ENCODE peak calls at places on chromosome 6, in six cellular contexts. One of them, this sample, is unnamed.

GRCh38 chr6:159761135-159761872 is 541 bp upstream of the ACAT2 start:
- DNase-seq in CD4-positive, alpha-beta memory T cell: no peak
- DNase-seq in esophagus squamous epithelium: no peak
- DNase-seq in tibial artery: peak
- DNase-seq in mammary epithelial cell: peak
- DNase-seq in SJCRH30: peak
- DNase-seq in this sample: peak

GRCh38 chr6:135179920-135180457 is 1.1 kb upstream of the MYB start:
- DNase-seq in CD4-positive, alpha-beta memory T cell: no peak
- DNase-seq in esophagus squamous epithelium: no peak
- DNase-seq in tibial artery: no peak
- DNase-seq in mammary epithelial cell: no peak
- DNase-seq in SJCRH30: no peak
- DNase-seq in this sample: no peak

GRCh38 chr6:5120011-5120410 is 34.9 kb downstream of the PPP1R3G start:
- DNase-seq in CD4-positive, alpha-beta memory T cell: no peak
- DNase-seq in esophagus squamous epithelium: no peak
- DNase-seq in tibial artery: no peak
- DNase-seq in mammary epithelial cell: no peak
- DNase-seq in SJCRH30: no peak
- DNase-seq in this sample: no peak

GRCh38 chr6:98848539-98849210 is 14.3 kb downstream of the POU3F2 start:
- DNase-seq in CD4-positive, alpha-beta memory T cell: no peak
- DNase-seq in esophagus squamous epithelium: no peak
- DNase-seq in tibial artery: no peak
- DNase-seq in mammary epithelial cell: no peak
- DNase-seq in SJCRH30: no peak
- DNase-seq in this sample: no peak

GRCh38 chr6:135030532-135031178 is 24.0 kb downstream of the HBS1L start:
- DNase-seq in CD4-positive, alpha-beta memory T cell: no peak
- DNase-seq in esophagus squamous epithelium: no peak
- DNase-seq in tibial artery: no peak
- DNase-seq in mammary epithelial cell: no peak
- DNase-seq in SJCRH30: no peak
- DNase-seq in this sample: no peak

GRCh38 chr6:43076093-43076927 is at the start of gene PTK7:
- DNase-seq in CD4-positive, alpha-beta memory T cell: no peak
- DNase-seq in esophagus squamous epithelium: no peak
- DNase-seq in tibial artery: no peak
- DNase-seq in mammary epithelial cell: peak
- DNase-seq in SJCRH30: peak
- DNase-seq in this sample: peak

GRCh38 chr6:11161031-11161966 is 49.8 kb upstream of the ERVFRD-1 start:
- DNase-seq in CD4-positive, alpha-beta memory T cell: no peak
- DNase-seq in esophagus squamous epithelium: no peak
- DNase-seq in tibial artery: no peak
- DNase-seq in mammary epithelial cell: peak
- DNase-seq in SJCRH30: no peak
- DNase-seq in this sample: no peak

GRCh38 chr6:166341915-166342292 is 441 bp downstream of the SFT2D1 start:
- DNase-seq in CD4-positive, alpha-beta memory T cell: no peak
- DNase-seq in esophagus squamous epithelium: no peak
- DNase-seq in tibial artery: no peak
- DNase-seq in mammary epithelial cell: peak
- DNase-seq in SJCRH30: no peak
- DNase-seq in this sample: peak

GRCh38 chr6:43257746-43258145 is 14.5 kb downstream of the TTBK1 start:
- DNase-seq in CD4-positive, alpha-beta memory T cell: no peak
- DNase-seq in esophagus squamous epithelium: no peak
- DNase-seq in tibial artery: no peak
- DNase-seq in mammary epithelial cell: no peak
- DNase-seq in SJCRH30: no peak
- DNase-seq in this sample: no peak

GRCh38 chr6:167268683-167269280 is 22.3 kb upstream of the UNC93A start:
- DNase-seq in CD4-positive, alpha-beta memory T cell: no peak
- DNase-seq in esophagus squamous epithelium: no peak
- DNase-seq in tibial artery: no peak
- DNase-seq in mammary epithelial cell: no peak
- DNase-seq in SJCRH30: no peak
- DNase-seq in this sample: no peak

DNA sequence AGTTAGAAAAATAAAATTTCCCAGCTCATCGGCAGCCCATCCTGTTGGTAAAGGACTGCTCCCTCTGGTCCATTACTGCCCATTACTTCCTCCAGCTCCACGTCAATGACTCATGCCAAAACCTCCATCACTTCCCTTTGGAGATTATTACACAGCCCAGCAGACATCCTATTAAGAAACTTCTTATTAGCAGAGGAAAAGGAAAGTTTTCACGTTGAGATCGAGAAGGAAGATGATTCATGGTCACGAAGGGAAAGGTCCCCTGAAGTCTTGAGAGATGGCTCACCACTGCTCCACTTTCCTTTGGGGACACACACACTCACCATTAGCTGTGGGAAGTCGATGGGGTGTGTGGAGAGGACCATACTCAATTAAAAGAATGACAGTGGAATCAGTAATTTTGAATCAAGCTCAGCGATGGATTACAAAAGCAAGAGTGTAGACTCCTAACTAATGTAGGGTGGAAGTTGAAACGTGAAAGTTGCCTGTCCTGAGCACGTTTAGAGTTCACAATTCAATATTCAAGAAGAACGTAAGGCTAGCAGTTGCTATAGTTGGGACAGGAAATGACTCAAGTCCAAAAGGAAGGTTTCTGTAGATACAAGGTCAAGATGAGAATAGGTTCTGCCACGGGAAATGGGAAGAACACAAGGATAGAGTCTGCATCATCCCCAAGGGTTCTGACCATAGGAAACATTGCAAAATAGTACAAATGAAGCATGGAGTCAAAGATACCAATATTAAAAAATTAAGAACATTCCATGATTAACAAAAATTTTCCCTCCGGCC is 21.6 kb downstream of the SASH1 start:
- DNase-seq in CD4-positive, alpha-beta memory T cell: no peak
- DNase-seq in esophagus squamous epithelium: no peak
- DNase-seq in tibial artery: no peak
- DNase-seq in mammary epithelial cell: no peak
- DNase-seq in SJCRH30: no peak
- DNase-seq in this sample: no peak
- H3K27ac ChIP-seq in CD4-positive, alpha-beta memory T cell: no peak
- H3K27ac ChIP-seq in esophagus squamous epithelium: peak
- H3K27ac ChIP-seq in tibial artery: no peak
- H3K27ac ChIP-seq in mammary epithelial cell: no peak
- H3K27ac ChIP-seq in SJCRH30: no peak
- H3K27ac ChIP-seq in this sample: no peak

DNA sequence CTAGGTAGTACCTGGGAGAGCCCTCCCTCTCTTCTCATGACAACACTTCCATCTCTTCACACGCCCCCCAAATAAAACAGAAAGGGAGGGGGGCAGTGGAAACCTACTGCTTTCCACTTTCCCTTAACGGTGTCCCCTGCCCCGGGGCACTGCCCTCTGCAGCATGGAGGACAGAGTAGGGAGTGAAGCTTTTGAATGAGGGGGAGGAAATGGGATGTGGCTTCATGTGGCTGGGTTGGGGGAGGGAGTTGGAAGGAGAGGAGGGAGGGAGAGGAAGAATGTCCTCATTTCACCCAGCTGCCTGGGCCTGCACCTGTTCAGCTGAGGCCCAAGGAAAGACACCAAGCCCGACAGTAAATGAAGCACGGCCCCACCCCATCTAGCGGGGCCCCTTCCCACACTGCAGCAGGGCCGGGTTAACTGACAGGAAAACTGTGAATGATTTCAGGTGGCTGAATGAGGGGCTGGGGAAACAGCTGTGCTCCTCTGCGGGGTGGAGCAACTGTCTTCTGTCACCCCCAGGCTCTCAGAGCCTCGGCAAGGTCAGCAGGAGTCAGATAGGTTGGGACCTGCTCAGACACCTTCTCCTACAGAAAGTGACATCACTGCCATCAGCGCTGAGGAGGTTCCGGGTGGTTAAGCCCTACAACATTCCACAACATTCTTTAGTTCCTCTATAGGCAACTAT is 40.0 kb upstream of the TAF8 start:
- DNase-seq in CD4-positive, alpha-beta memory T cell: no peak
- DNase-seq in esophagus squamous epithelium: no peak
- DNase-seq in tibial artery: no peak
- DNase-seq in mammary epithelial cell: no peak
- DNase-seq in SJCRH30: peak
- DNase-seq in this sample: peak
- H3K27ac ChIP-seq in CD4-positive, alpha-beta memory T cell: peak
- H3K27ac ChIP-seq in esophagus squamous epithelium: no peak
- H3K27ac ChIP-seq in tibial artery: no peak
- H3K27ac ChIP-seq in mammary epithelial cell: no peak
- H3K27ac ChIP-seq in SJCRH30: peak
- H3K27ac ChIP-seq in this sample: peak

GRCh38 chr6:2594868-2595267 is 155.9 kb downstream of the MYLK4 start:
- DNase-seq in CD4-positive, alpha-beta memory T cell: no peak
- DNase-seq in esophagus squamous epithelium: no peak
- DNase-seq in tibial artery: no peak
- DNase-seq in mammary epithelial cell: peak
- DNase-seq in SJCRH30: no peak
- DNase-seq in this sample: no peak
- H3K27ac ChIP-seq in CD4-positive, alpha-beta memory T cell: no peak
- H3K27ac ChIP-seq in esophagus squamous epithelium: no peak
- H3K27ac ChIP-seq in tibial artery: no peak
- H3K27ac ChIP-seq in mammary epithelial cell: peak
- H3K27ac ChIP-seq in SJCRH30: no peak
- H3K27ac ChIP-seq in this sample: no peak

DNA sequence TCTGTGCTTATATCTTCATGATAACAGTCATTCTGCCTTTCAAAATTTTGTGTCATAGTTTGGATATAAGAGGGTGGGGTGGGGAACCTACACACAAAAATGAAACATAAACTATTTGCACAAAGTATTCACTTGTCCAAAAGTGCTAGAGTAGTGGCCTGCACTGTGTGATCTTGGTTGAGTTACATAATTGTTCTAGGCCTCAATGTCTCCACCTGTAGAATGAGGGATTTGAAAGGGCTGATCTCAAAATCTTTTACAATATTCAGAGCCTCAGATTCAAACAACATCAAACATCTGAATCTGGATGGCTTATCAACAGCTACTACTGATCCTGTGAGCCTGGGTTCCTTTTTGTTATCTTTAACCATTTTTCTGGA is 64.3 kb upstream of the TMEM30A start:
- DNase-seq in CD4-positive, alpha-beta memory T cell: no peak
- DNase-seq in esophagus squamous epithelium: no peak
- DNase-seq in tibial artery: no peak
- DNase-seq in mammary epithelial cell: no peak
- DNase-seq in SJCRH30: no peak
- DNase-seq in this sample: no peak
- H3K27ac ChIP-seq in CD4-positive, alpha-beta memory T cell: no peak
- H3K27ac ChIP-seq in esophagus squamous epithelium: no peak
- H3K27ac ChIP-seq in tibial artery: peak
- H3K27ac ChIP-seq in mammary epithelial cell: no peak
- H3K27ac ChIP-seq in SJCRH30: no peak
- H3K27ac ChIP-seq in this sample: no peak

This sample was measured in WERI-Rb-1.